ENCODE peak calls at places on chromosomes 4 and X, in seven cellular contexts. Z, Y, X, B, U, C and I are unnamed samples.

GRCh38 chr4:65665951-65666523 is 4.3 kb downstream of the EPHA5 start:
- DNase-seq in Z (no peak), Y (no peak), X (no peak), B (no peak), U (no peak), C (no peak), I (no peak)

GRCh38 chrX:39886282-39886681 is 211.5 kb downstream of the BCOR start:
- DNase-seq in Z (no peak), Y (no peak), X (no peak), B (no peak), U (no peak), C (no peak), I (no peak)

GRCh38 chrX:101265869-101266428 is 25.2 kb downstream of the TAF7L start:
- DNase-seq in Z (peak), Y (no peak), X (no peak), B (no peak), U (no peak), C (no peak), I (no peak)

GRCh38 chr4:128690009-128690408 is 119.5 kb upstream of the JADE1 start:
- DNase-seq in Z (no peak), Y (no peak), X (no peak), B (no peak), U (no peak), C (no peak), I (no peak)

GRCh38 chr4:118389731-118390520 is 37.1 kb upstream of the PRSS12 start:
- DNase-seq in Z (peak), Y (no peak), X (no peak), B (no peak), U (no peak), C (no peak), I (no peak)

GRCh38 chr4:168634276-168634802 is 137.5 kb downstream of the PALLD start:
- DNase-seq in Z (peak), Y (no peak), X (no peak), B (no peak), U (no peak), C (no peak), I (peak)

GRCh38 chr4:155809835-155810234 is 51.0 kb downstream of the GUCY1B1 start:
- DNase-seq in Z (peak), Y (no peak), X (no peak), B (no peak), U (peak), C (no peak), I (no peak)

GRCh38 chrX:47218920-47219815 is 687 bp downstream of the CDK16 start:
- DNase-seq in Z (no peak), Y (no peak), X (no peak), B (peak), U (peak), C (no peak), I (no peak)

GRCh38 chr4:139773560-139774318 is 108.1 kb downstream of the MGST2 start:
- DNase-seq in Z (no peak), Y (no peak), X (no peak), B (no peak), U (no peak), C (no peak), I (no peak)

GRCh38 chrX:8049827-8050226 is 121.2 kb downstream of the VCX2 start:
- DNase-seq in Z (no peak), Y (no peak), X (no peak), B (no peak), U (no peak), C (no peak), I (no peak)

GRCh38 chr4:25913056-25913850 is 767 bp upstream of the SMIM20 start:
- DNase-seq in Z (no peak), Y (no peak), X (no peak), B (peak), U (peak), C (no peak), I (peak)

GRCh38 chrX:68304602-68305001 is 128.7 kb downstream of the OPHN1 start:
- DNase-seq in Z (no peak), Y (no peak), X (no peak), B (no peak), U (no peak), C (no peak), I (no peak)

GRCh38 chrX:40157228-40158035 is 59.7 kb upstream of the BCOR start:
- DNase-seq in Z (no peak), Y (no peak), X (no peak), B (no peak), U (no peak), C (no peak), I (no peak)

GRCh38 chrX:154012336-154012991 is 7.2 kb downstream of the IRAK1 start:
- DNase-seq in Z (no peak), Y (no peak), X (peak), B (no peak), U (no peak), C (no peak), I (no peak)

GRCh38 chr4:13371050-13371449 is 113.1 kb downstream of the RAB28 start:
- DNase-seq in Z (no peak), Y (no peak), X (no peak), B (no peak), U (no peak), C (no peak), I (no peak)

GRCh38 chr4:17667653-17668201 is 53.3 kb downstream of the MED28 start:
- DNase-seq in Z (no peak), Y (no peak), X (no peak), B (no peak), U (no peak), C (peak), I (no peak)

GRCh38 chr4:44313702-44314101 is 134.9 kb downstream of the KCTD8 start:
- DNase-seq in Z (no peak), Y (no peak), X (no peak), B (no peak), U (no peak), C (no peak), I (no peak)

GRCh38 chr4:158446106-158446505 is 75.6 kb upstream of the RXFP1 start:
- DNase-seq in Z (peak), Y (no peak), X (no peak), B (no peak), U (no peak), C (no peak), I (no peak)

GRCh38 chr4:80264825-80265224 is 1.6 kb upstream of the FGF5 start:
- DNase-seq in Z (no peak), Y (no peak), X (no peak), B (no peak), U (no peak), C (no peak), I (no peak)
- H3K4me3 ChIP-seq in Z (no peak), Y (no peak), X (no peak), B (no peak), U (no peak), C (peak), I (no peak)

GRCh38 chr4:125323547-125324100 is 8.9 kb downstream of the FAT4 start:
- DNase-seq in Z (no peak), Y (no peak), X (no peak), B (no peak), U (no peak), C (no peak), I (no peak)

GRCh38 chr4:125319311-125319710 is 4.6 kb downstream of the FAT4 start:
- DNase-seq in Z (no peak), Y (no peak), X (no peak), B (no peak), U (no peak), C (no peak), I (no peak)

GRCh38 chr4:125322363-125322730 is 7.6 kb downstream of the FAT4 start:
- DNase-seq in Z (no peak), Y (no peak), X (no peak), B (no peak), U (no peak), C (no peak), I (peak)

GRCh38 chr4:125325733-125326132 is 11.0 kb downstream of the FAT4 start:
- DNase-seq in Z (no peak), Y (no peak), X (no peak), B (no peak), U (no peak), C (no peak), I (no peak)

GRCh38 chr4:125321709-125322362 is 7.1 kb downstream of the FAT4 start:
- DNase-seq in Z (peak), Y (no peak), X (no peak), B (no peak), U (no peak), C (no peak), I (no peak)
- H3K4me3 ChIP-seq in Z (peak), Y (peak), X (no peak), B (no peak), U (no peak), C (peak), I (no peak)

GRCh38 chrX:16774746-16775145 is 11.5 kb upstream of the TXLNG start:
- DNase-seq in Z (no peak), Y (no peak), X (no peak), B (no peak), U (no peak), C (no peak), I (peak)

GRCh38 chrX:16772460-16772859 is 13.8 kb upstream of the TXLNG start:
- DNase-seq in Z (no peak), Y (no peak), X (no peak), B (no peak), U (no peak), C (no peak), I (no peak)

GRCh38 chrX:16770970-16771482 is 15.2 kb upstream of the TXLNG start:
- DNase-seq in Z (no peak), Y (no peak), X (no peak), B (no peak), U (no peak), C (no peak), I (no peak)

DNA sequence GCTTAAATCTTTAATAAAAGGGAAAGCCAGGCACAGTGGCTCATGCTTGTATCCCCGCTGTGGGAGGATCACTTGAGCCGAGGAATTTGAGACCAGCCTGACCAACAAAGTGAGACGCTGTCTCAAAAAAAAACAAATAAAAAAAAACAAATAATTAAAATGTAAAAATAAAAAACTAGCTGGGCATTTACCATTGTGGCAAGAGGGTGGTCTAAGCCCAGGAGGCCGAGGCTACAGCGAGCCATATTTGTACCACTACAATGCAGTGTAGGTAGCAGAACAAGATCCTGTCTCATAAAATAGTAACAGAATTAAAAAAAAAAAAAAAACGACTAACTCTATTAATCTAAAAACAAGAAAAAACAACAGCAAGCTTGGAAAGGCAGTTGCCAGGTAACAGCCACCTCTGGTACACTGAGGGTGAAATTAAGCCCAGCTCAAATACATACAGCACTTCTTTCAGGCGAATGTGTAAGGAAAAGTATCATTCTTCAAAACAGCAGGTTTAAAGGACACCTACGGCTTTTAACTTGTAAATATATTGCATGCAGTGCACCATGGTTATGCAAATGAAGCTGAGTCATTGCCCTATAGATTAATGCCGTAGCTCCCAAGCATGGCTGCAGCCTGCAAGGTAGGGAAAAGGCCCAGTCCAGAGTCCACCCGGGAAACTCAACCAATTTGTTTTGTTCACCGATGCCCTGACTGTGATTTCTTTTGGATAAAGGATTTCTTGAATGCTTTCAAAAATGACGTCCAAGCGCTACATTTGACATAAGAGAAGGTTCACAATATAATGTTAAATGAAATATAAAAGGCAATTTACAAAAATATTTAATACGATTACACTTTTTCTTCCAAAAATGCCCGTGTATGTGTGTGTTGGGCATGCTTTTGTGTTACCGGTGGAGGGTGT is 14.5 kb upstream of the TXLNG start:
- DNase-seq in Z (no peak), Y (no peak), X (no peak), B (no peak), U (no peak), C (no peak), I (no peak)
- H3K4me3 ChIP-seq in Z (no peak), Y (no peak), X (no peak), B (no peak), U (no peak), C (no peak), I (no peak)

GRCh38 chr4:85777908-85778808 is 303.2 kb downstream of the ARHGAP24 start:
- DNase-seq in Z (no peak), Y (no peak), X (no peak), B (no peak), U (no peak), C (no peak), I (no peak)
- H3K4me3 ChIP-seq in Z (peak), Y (peak), X (peak), B (peak), U (no peak), C (peak), I (no peak)

GRCh38 chrX:10101269-10101668 is 55.5 kb upstream of the CLCN4 start:
- DNase-seq in Z (no peak), Y (no peak), X (no peak), B (no peak), U (no peak), C (no peak), I (no peak)

GRCh38 chrX:10095698-10096432 is 60.9 kb upstream of the CLCN4 start:
- DNase-seq in Z (no peak), Y (no peak), X (no peak), B (no peak), U (no peak), C (no peak), I (no peak)

GRCh38 chrX:10102046-10102704 is 54.6 kb upstream of the CLCN4 start:
- DNase-seq in Z (no peak), Y (no peak), X (no peak), B (no peak), U (no peak), C (no peak), I (no peak)

GRCh38 chrX:10098235-10098819 is 58.4 kb upstream of the CLCN4 start:
- DNase-seq in Z (no peak), Y (no peak), X (no peak), B (no peak), U (peak), C (no peak), I (no peak)

DNA sequence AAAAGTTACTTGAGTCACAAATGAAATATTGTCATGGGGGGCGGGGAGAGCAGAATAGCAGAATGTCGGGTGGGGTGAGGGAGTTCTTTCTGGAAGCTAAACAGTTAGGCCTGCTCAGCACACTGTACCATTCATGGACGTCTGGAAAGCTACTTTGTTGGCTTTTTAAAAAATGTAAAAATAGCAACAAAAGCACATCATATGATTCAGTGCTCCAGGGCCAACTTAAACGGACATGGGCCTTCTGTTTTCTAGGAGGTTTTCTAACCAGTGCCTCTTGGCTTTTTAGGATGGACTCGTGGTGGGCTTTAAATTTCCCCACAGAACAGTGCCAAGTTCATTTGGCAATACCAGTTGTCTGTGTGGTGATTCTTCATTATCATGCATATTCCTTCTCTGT is 57.4 kb upstream of the CLCN4 start:
- DNase-seq in Z (no peak), Y (no peak), X (no peak), B (no peak), U (no peak), C (no peak), I (no peak)
- H3K4me3 ChIP-seq in Z (no peak), Y (no peak), X (peak), B (no peak), U (peak), C (no peak), I (no peak)

DNA sequence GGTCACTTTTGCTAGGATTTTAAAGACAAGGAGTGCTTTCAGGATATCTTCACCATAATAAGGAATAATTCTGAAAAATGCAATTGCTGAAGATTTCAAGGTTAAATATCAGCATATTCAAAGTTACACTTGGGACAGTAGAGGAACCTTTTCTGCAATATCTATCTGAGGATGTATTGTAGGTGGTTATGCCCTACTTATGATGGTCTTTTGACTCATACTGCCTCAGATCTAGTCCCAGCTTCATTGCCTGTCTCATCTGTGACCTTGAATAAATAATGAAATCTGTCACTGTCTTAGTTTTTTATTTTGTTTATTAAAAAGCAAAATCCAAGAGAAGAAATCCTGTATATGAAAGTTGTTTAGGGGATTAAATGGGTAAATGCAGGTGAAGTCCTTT is 2.9 kb downstream of the BANK1 start:
- DNase-seq in Z (no peak), Y (no peak), X (no peak), B (no peak), U (no peak), C (no peak), I (no peak)
- H3K4me3 ChIP-seq in Z (no peak), Y (no peak), X (no peak), B (no peak), U (no peak), C (no peak), I (no peak)

DNA sequence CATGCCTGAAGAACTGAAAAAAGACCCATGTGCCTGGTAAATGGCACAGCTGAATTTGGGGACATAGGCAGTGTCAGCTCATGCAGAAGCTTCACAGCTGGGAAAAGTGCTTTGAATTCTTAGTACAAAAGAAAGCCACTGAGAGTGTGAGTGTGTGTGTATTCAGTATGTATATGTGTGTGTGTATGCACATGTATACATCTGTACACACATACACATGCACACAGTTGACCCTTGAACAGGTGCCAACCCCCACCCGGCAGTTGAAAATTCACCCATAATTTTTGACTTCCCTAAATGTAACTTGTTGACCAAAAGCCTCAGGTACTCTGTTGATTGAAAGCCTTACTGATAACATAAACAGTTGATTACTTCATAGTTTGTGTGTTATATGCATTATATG is 49.5 kb upstream of the ENPP6 start:
- DNase-seq in Z (no peak), Y (no peak), X (no peak), B (no peak), U (no peak), C (no peak), I (peak)
- H3K4me3 ChIP-seq in Z (no peak), Y (no peak), X (no peak), B (no peak), U (peak), C (no peak), I (no peak)

GRCh38 chr4:165743422-165743821 is 129.6 kb upstream of the TLL1 start:
- DNase-seq in Z (no peak), Y (no peak), X (no peak), B (no peak), U (no peak), C (no peak), I (no peak)

GRCh38 chr4:165740911-165741310 is 132.1 kb upstream of the TLL1 start:
- DNase-seq in Z (no peak), Y (no peak), X (no peak), B (no peak), U (no peak), C (no peak), I (no peak)

GRCh38 chr4:165738571-165738970 is 134.5 kb upstream of the TLL1 start:
- DNase-seq in Z (no peak), Y (no peak), X (no peak), B (no peak), U (no peak), C (no peak), I (no peak)

GRCh38 chr4:165737309-165737972 is 135.6 kb upstream of the TLL1 start:
- DNase-seq in Z (no peak), Y (no peak), X (no peak), B (no peak), U (no peak), C (no peak), I (no peak)
- H3K4me3 ChIP-seq in Z (no peak), Y (no peak), X (no peak), B (no peak), U (no peak), C (no peak), I (no peak)

GRCh38 chr4:185120631-185120946 is 22.5 kb upstream of the SLC25A4 start:
- DNase-seq in Z (no peak), Y (no peak), X (no peak), B (no peak), U (no peak), C (no peak), I (no peak)
- H3K4me3 ChIP-seq in Z (no peak), Y (no peak), X (no peak), B (no peak), U (no peak), C (no peak), I (no peak)